ENCODE peak calls at places on chromosomes 3 and 15, in eight cellular contexts. P is sigmoid colon, S is A549, V is GM13976, C is fibroblast of villous mesenchyme, B is BE2C, Z is body of pancreas, K is dorsolateral prefrontal cortex. T is an unnamed sample.

GRCh38 chr15:73329501-73330200 is 39.1 kb downstream of the HCN4 start:
- DNase-seq in P (peak; percentile 48), K (peak; percentile 52), V (no peak), B (no peak), Z (no peak), S (no peak), C (no peak), T (no peak)

GRCh38 chr3:188421836-188422540 is 268.0 kb downstream of the LPP start:
- DNase-seq in P (no peak), K (no peak), Z (peak; percentile 60), B (no peak), V (peak; percentile 18), C (no peak), S (no peak), T (no peak)

GRCh38 chr15:56719774-56720555 is 13.3 kb downstream of the ZNF280D start:
- DNase-seq in S (no peak), K (no peak), P (no peak), Z (no peak), B (no peak), C (no peak), V (no peak), T (no peak)

GRCh38 chr3:4889896-4890295 is 89.3 kb upstream of the BHLHE40 start:
- DNase-seq in S (no peak), Z (no peak), C (no peak), B (no peak), K (no peak), P (no peak), V (no peak), T (no peak)

GRCh38 chr3:46110701-46111493 is 83.6 kb upstream of the XCR1 start:
- DNase-seq in V (no peak), K (no peak), S (no peak), C (peak; percentile 71), Z (peak; percentile 77), P (no peak), B (peak; percentile 51), T (no peak)

GRCh38 chr15:48084759-48085420 is 35.9 kb upstream of the SLC24A5 start:
- DNase-seq in P (no peak), C (peak; percentile 64), V (peak; percentile 32), S (no peak), Z (no peak), K (no peak), B (peak; percentile 38), T (no peak)

GRCh38 chr15:80773792-80774352 is 5.3 kb upstream of the CEMIP start:
- DNase-seq in P (no peak), V (no peak), C (no peak), K (no peak), Z (no peak), S (no peak), B (no peak), T (no peak)

GRCh38 chr3:23406576-23406975 is 203.4 kb downstream of the UBE2E2 start:
- DNase-seq in Z (no peak), B (no peak), S (no peak), V (no peak), K (no peak), P (no peak), C (no peak), T (no peak)

GRCh38 chr3:138378990-138379389 is 30.6 kb downstream of the MRAS start:
- DNase-seq in C (no peak), P (no peak), V (no peak), Z (no peak), K (no peak), B (no peak), S (no peak), T (no peak)

GRCh38 chr3:107992976-107993684 is 97.7 kb downstream of the CD47 start:
- DNase-seq in S (no peak), V (no peak), B (no peak), P (no peak), K (no peak), C (no peak), Z (peak; percentile 41), T (no peak)

GRCh38 chr3:195896361-195897080 is 11.8 kb downstream of the TNK2 start:
- DNase-seq in Z (no peak), K (peak; percentile 68), V (no peak), P (peak; percentile 83), S (no peak), C (peak; percentile 81), B (peak; percentile 49), T (no peak)

DNA sequence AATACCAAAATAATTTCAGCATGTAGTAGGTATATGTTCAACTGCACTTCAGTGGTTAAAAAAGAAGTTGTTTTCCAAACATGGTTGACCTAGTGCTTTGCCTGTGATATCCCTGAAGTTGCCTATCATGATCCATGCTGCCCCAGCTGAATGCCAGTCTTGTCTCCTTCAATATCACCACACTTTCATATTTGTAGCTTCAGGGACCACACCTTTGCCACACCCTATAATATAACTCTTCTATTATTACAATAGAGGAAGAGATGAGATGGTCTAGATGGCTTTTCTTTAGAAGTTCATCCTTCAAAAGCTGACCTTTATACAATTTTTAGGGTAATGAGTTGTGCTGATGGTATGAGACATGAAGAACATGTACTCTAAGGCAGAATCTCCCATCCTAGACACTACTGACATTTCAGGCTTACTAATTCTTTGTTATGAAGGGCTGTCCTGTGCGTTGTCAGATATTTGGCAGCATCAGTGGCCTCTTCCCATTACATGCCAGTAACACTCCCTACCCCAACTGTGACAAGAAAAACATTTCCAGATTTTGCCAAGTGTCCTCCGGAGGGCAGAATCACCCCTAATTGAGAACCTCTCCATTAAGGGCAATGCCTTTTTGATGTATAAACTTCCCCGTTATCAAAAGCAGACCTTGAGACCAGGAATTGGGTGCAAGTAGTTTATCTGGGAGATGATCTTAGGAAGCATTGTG is 76.2 kb upstream of the PLCL2 start:
- DNase-seq in V (no peak), C (no peak), K (no peak), Z (no peak), B (no peak), S (no peak), P (no peak), T (no peak)
- TF ChIP-seq CTCF in V (no peak), C (no peak), K (no peak), Z (no peak), B (no peak), S (no peak), P (no peak), T (no peak)

GRCh38 chr15:75531041-75531450 is 48.1 kb downstream of the PTPN9 start:
- DNase-seq in S (no peak), Z (peak; percentile 22), C (peak; percentile 27), B (no peak), P (peak; percentile 83), K (no peak), V (no peak), T (no peak)

GRCh38 chr15:75530169-75530568 is 48.9 kb downstream of the PTPN9 start:
- DNase-seq in P (no peak), V (no peak), S (no peak), K (no peak), C (no peak), Z (no peak), B (no peak), T (no peak)

GRCh38 chr15:75533945-75534344 is 45.2 kb downstream of the PTPN9 start:
- DNase-seq in V (no peak), C (no peak), P (no peak), B (no peak), K (no peak), Z (no peak), S (no peak), T (no peak)

GRCh38 chr15:75538376-75538775 is 40.7 kb downstream of the PTPN9 start:
- DNase-seq in C (no peak), Z (no peak), K (no peak), P (no peak), S (no peak), V (no peak), B (no peak), T (no peak)

GRCh38 chr15:75532413-75533250 is 46.5 kb downstream of the PTPN9 start:
- DNase-seq in S (peak; percentile 64), V (no peak), Z (peak; percentile 74), B (peak; percentile 34), C (peak; percentile 89), K (no peak), P (peak; percentile 86), T (peak; percentile 38)
- TF ChIP-seq CTCF in S (peak; percentile 62), V (peak; percentile 12), Z (peak; percentile 47), B (peak; percentile 56), C (peak; percentile 66), K (peak; percentile 24), P (peak; percentile 27), T (peak; percentile 70)

DNA sequence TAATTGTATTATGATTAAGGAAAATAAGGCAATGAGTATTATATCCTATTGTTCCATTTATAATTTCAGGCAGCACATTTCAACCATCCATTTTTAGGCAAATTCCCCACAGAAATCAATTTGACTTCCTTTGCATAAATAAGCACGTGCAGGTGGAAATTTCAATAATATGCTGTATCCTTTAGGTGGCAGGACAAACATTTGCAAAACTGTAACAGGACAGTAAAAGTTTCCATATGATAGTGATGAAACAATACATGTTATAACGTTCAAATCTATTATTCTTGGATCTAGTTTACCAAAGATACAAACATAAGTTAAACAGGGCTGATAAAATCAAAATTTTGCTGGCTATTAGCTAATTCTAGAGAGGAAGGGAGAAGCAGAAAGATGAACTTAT is 8.5 kb downstream of the UACA start:
- DNase-seq in B (no peak), C (no peak), S (no peak), P (no peak), Z (no peak), V (no peak), K (no peak), T (no peak)
- TF ChIP-seq CTCF in B (no peak), C (no peak), S (peak; percentile 29), P (no peak), Z (no peak), V (no peak), K (no peak), T (no peak)

GRCh38 chr3:190252080-190252479 is 70.2 kb downstream of the CLDN1 start:
- DNase-seq in Z (no peak), S (no peak), V (no peak), K (no peak), P (no peak), B (no peak), C (peak; percentile 93), T (no peak)

DNA sequence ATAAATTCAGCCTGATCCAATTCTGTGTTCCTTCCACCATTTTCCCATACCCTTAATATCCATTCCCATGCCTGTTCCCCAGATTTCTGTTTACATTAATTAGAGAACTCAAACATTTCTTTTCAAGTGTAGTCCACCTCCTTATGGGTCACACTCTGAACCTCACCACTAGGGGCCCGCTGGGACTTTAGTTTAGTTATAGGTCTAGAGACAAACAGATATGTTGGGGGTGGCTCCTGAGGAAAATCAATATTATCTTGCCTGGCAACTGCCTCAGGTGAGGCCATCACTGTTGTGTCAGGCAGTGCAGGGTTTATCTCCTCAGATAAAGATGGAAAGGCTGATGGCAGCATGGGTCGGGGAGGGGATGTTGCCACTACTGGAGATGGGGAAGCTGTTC is 72.8 kb downstream of the CLDN1 start:
- DNase-seq in V (no peak), S (no peak), B (no peak), C (no peak), Z (no peak), K (no peak), P (no peak), T (no peak)
- TF ChIP-seq CTCF in V (no peak), S (no peak), B (no peak), C (no peak), Z (no peak), K (no peak), P (no peak), T (no peak)

DNA sequence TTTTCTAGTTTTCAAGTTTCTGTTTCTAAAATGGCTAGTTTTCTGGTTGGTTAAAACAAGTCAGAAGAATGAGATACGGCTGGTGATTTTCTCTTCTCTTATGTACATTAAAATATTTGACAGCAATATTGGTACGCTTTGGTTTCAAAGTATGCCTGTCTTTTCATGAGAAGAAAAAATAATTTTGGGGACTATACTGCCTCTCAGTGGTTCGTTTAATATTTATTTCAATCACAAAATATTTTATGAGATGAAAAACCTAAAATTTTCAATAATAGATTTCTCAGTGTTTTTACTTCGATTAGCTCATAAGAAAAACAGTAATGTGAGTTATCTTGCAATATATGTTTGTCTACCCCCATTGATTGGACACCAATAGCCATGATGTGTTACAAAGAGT is 72.8 kb upstream of the AADACL2 start:
- DNase-seq in B (no peak), Z (no peak), P (no peak), V (no peak), S (no peak), K (no peak), C (peak; percentile 23), T (no peak)
- TF ChIP-seq CTCF in B (peak; percentile 1), Z (peak; percentile 8), P (no peak), V (no peak), S (peak; percentile 26), K (peak; percentile 62), C (peak; percentile 9), T (no peak)

T was measured in glutamatergic neuron.